ENCODE peak calls at places on chromosomes 2 and 18, in seven cellular contexts. U is Peyer's patch; L is tibial nerve; O is choroid plexus epithelial cell; Z is stimulated activated naive B cell treated with anti-CD40 and anti-IgM and Interleukin-4, amounts not matched to agents 10 μg/mL and 1 μg/mL and 100 μg/mL, for 72 hours; H is right lobe of liver; S is GM06990. G is an unnamed sample.
A peak's percentile ranks its signal among the peaks of the same experiment; 100 is the strongest.

GRCh38 chr2:237886702-237887481 is 27.5 kb downstream of the RAMP1 start:
- DNase-seq in U (no peak), L (peak; percentile 42), O (no peak), Z (no peak), H (no peak), S (no peak), G (no peak)

GRCh38 chr2:44802409-44803099 is 138.9 kb upstream of the SIX3 start:
- DNase-seq in U (no peak), L (no peak), O (peak; percentile 2), Z (no peak), H (no peak), S (no peak), G (no peak)

GRCh38 chr2:16972276-16972675 is 306.6 kb upstream of the CYRIA start:
- DNase-seq in U (no peak), L (no peak), O (peak; percentile 1), Z (no peak), H (no peak), S (no peak), G (no peak)

GRCh38 chr2:141630531-141630930 is 500.3 kb downstream of the LRP1B start:
- DNase-seq in U (no peak), L (no peak), O (no peak), Z (no peak), H (no peak), S (no peak), G (no peak)

GRCh38 chr2:219362072-219362471 is 25.6 kb downstream of the DNPEP start:
- DNase-seq in U (no peak), L (no peak), O (no peak), Z (no peak), H (no peak), S (no peak), G (no peak)

GRCh38 chr18:71443726-71444480 is 1100.2 kb downstream of the CBLN2 start:
- DNase-seq in U (no peak), L (no peak), O (peak; percentile 77), Z (no peak), H (no peak), S (no peak), G (no peak)

GRCh38 chr2:172012688-172013358 is 13.1 kb downstream of the METAP1D start:
- DNase-seq in U (no peak), L (no peak), O (no peak), Z (no peak), H (no peak), S (no peak), G (no peak)

GRCh38 chr2:48346124-48346536 is 183.8 kb upstream of the STON1 start:
- DNase-seq in U (no peak), L (peak; percentile 27), O (peak; percentile 92), Z (no peak), H (peak; percentile 76), S (no peak), G (peak; percentile 35)

GRCh38 chr2:46847726-46848421 is 67.7 kb downstream of the MCFD2 start:
- DNase-seq in U (no peak), L (no peak), O (peak; percentile 82), Z (no peak), H (no peak), S (no peak), G (no peak)

GRCh38 chr2:225806105-225806504 is 406.6 kb downstream of the NYAP2 start:
- DNase-seq in U (no peak), L (no peak), O (no peak), Z (no peak), H (no peak), S (no peak), G (no peak)

GRCh38 chr18:48952287-48953095 is 1.7 kb upstream of the SMAD7 start:
- DNase-seq in U (peak; percentile 68), L (peak; percentile 65), O (peak; percentile 89), Z (peak; percentile 54), H (peak; percentile 83), S (peak; percentile 79), G (peak; percentile 74)